ENCODE peak calls at places on chromosome 11, in nine cellular contexts. L is coronary artery; M is Panc1; K is suprapubic skin; B is effector memory CD8-positive, alpha-beta T cell; G is Kasumi-1; F is nephron progenitor cell; V is NCI-H345; W is NCI-H510A. P is an unnamed sample.

GRCh38 chr11:83816572-83817187 is 530.5 kb upstream of the CCDC90B start:
- DNase-seq in L (no peak), M (no peak), K (no peak), B (no peak), G (peak), F (no peak), V (peak), W (no peak), P (no peak)

GRCh38 chr11:15280393-15280792 is 165.7 kb downstream of the INSC start:
- DNase-seq in L (no peak), M (no peak), K (no peak), B (no peak), G (no peak), F (no peak), V (no peak), W (no peak), P (no peak)

GRCh38 chr11:48031602-48032001 is 51.2 kb downstream of the PTPRJ start:
- DNase-seq in L (no peak), M (no peak), K (no peak), B (no peak), G (no peak), F (no peak), V (no peak), W (no peak), P (no peak)

GRCh38 chr11:117809236-117810055 is 12.4 kb upstream of the DSCAML1 start:
- DNase-seq in L (no peak), M (no peak), K (peak), B (no peak), G (peak), F (peak), V (peak), W (peak), P (no peak)

GRCh38 chr11:86954288-86955110 is 696 bp downstream of the FZD4 start:
- DNase-seq in L (peak), M (no peak), K (no peak), B (no peak), G (no peak), F (peak), V (peak), W (no peak), P (no peak)

GRCh38 chr11:112877561-112877960 is 83.7 kb upstream of the NCAM1 start:
- DNase-seq in L (no peak), M (no peak), K (no peak), B (no peak), G (no peak), F (peak), V (no peak), W (no peak), P (no peak)

GRCh38 chr11:1002091-1002984 is 34.2 kb downstream of the MUC6 start:
- DNase-seq in L (no peak), M (no peak), K (no peak), B (no peak), G (no peak), F (no peak), V (no peak), W (no peak), P (no peak)

GRCh38 chr11:62546937-62547625 is 475 bp upstream of the AHNAK start:
- DNase-seq in L (no peak), M (no peak), K (no peak), B (no peak), G (no peak), F (peak), V (no peak), W (no peak), P (no peak)

GRCh38 chr11:84498016-84498415 is 1129.1 kb downstream of the DLG2 start:
- DNase-seq in L (no peak), M (no peak), K (no peak), B (no peak), G (no peak), F (no peak), V (no peak), W (no peak), P (no peak)

GRCh38 chr11:37914859-37915258 is 1316.8 kb upstream of the RAG2 start:
- DNase-seq in L (no peak), M (no peak), K (no peak), B (no peak), G (no peak), F (no peak), V (no peak), W (no peak), P (no peak)

GRCh38 chr11:1153105-1153950 is 4.4 kb upstream of the MUC5AC start:
- DNase-seq in L (peak), M (peak), K (peak), B (no peak), G (no peak), F (no peak), V (peak), W (no peak), P (peak)

GRCh38 chr11:18853086-18853720 is 61.6 kb upstream of the PTPN5 start:
- DNase-seq in L (no peak), M (no peak), K (no peak), B (no peak), G (no peak), F (no peak), V (peak), W (no peak), P (no peak)